ENCODE peak calls at places on chromosomes 16 and 17, in eight cellular contexts. T is WTC11, C is NCI-H345, D is RKO, E is left colon, A is LoVo, P is T-cell, X is NCI-H187. L is an unnamed sample.

GRCh38 chr17:65593870-65594584 is 32.6 kb upstream of the AXIN2 start:
- DNase-seq in T (no peak), C (no peak), D (no peak), E (no peak), A (no peak), P (peak), X (no peak), L (peak)

GRCh38 chr17:73976676-73977521 is 226.6 kb upstream of the RPL38 start:
- DNase-seq in T (no peak), C (peak), D (no peak), E (no peak), A (no peak), P (no peak), X (peak), L (no peak)

GRCh38 chr17:4657678-4658077 is 16.2 kb upstream of the ALOX15 start:
- DNase-seq in T (no peak), C (no peak), D (no peak), E (no peak), A (no peak), P (no peak), X (no peak), L (no peak)

GRCh38 chr17:562174-562573 is 152.5 kb downstream of the VPS53 start:
- DNase-seq in T (no peak), C (no peak), D (no peak), E (no peak), A (no peak), P (no peak), X (no peak), L (no peak)

GRCh38 chr16:57616871-57617270 is 11.6 kb upstream of the ADGRG1 start:
- DNase-seq in T (no peak), C (no peak), D (no peak), E (no peak), A (no peak), P (no peak), X (no peak), L (no peak)

GRCh38 chr17:54982399-54982798 is 13.8 kb downstream of the STXBP4 start:
- DNase-seq in T (no peak), C (no peak), D (no peak), E (no peak), A (no peak), P (no peak), X (no peak), L (no peak)

GRCh38 chr17:80870401-80870800 is 121.2 kb upstream of the CHMP6 start:
- DNase-seq in T (no peak), C (no peak), D (no peak), E (peak), A (no peak), P (no peak), X (no peak), L (no peak)

GRCh38 chr17:60080545-60080944 is 1.8 kb upstream of the HEATR6 start:
- DNase-seq in T (no peak), C (no peak), D (no peak), E (no peak), A (no peak), P (no peak), X (no peak), L (no peak)

GRCh38 chr17:27239046-27239445 is 54.9 kb upstream of the WSB1 start:
- DNase-seq in T (no peak), C (no peak), D (no peak), E (no peak), A (no peak), P (no peak), X (no peak), L (no peak)

GRCh38 chr17:77505460-77505769 is 364.6 kb downstream of the SEC14L1 start:
- DNase-seq in T (no peak), C (no peak), D (no peak), E (no peak), A (no peak), P (no peak), X (no peak), L (no peak)

GRCh38 chr17:7842950-7843535 is 9.0 kb downstream of the KDM6B start:
- DNase-seq in T (peak), C (peak), D (no peak), E (peak), A (peak), P (peak), X (peak), L (no peak)

GRCh38 chr17:67477687-67478086 is 100.6 kb downstream of the PITPNC1 start:
- DNase-seq in T (no peak), C (no peak), D (peak), E (no peak), A (no peak), P (peak), X (no peak), L (no peak)

GRCh38 chr16:48950184-48950583 is 331.5 kb downstream of the CBLN1 start:
- DNase-seq in T (no peak), C (no peak), D (no peak), E (no peak), A (no peak), P (no peak), X (no peak), L (no peak)

GRCh38 chr16:29811896-29812665 is at the start of gene PRRT2:
- DNase-seq in T (peak), C (peak), D (peak), E (peak), A (no peak), P (no peak), X (no peak), L (peak)

GRCh38 chr17:79082311-79083190 is 7.9 kb downstream of the ENGASE start:
- DNase-seq in T (peak), C (peak), D (no peak), E (no peak), A (peak), P (peak), X (no peak), L (peak)

GRCh38 chr17:70137451-70138230 is 31.7 kb upstream of the KCNJ2 start:
- DNase-seq in T (no peak), C (no peak), D (peak), E (peak), A (peak), P (no peak), X (no peak), L (peak)